ENCODE peak calls at places on chromosomes 12 and 14, in four cellular contexts. H is GM23338, W is Karpas-422, I is epithelial cell of prostate. P is an unnamed sample.

GRCh38 chr14:92718659-92719058 is 29.8 kb downstream of the LGMN start:
- DNase-seq in H (no peak), W (no peak), I (no peak), P (no peak)

GRCh38 chr12:82015623-82016347 is 256.6 kb upstream of the PPFIA2 start:
- DNase-seq in H (no peak), W (no peak), I (no peak), P (no peak)

GRCh38 chr12:90940872-90941499 is 14.0 kb downstream of the CCER1 start:
- DNase-seq in H (peak), W (peak), I (no peak), P (no peak)

GRCh38 chr12:58502857-58503256 is 417.4 kb downstream of the LRIG3 start:
- DNase-seq in H (no peak), W (no peak), I (no peak), P (no peak)

GRCh38 chr14:54564071-54564798 is 2.7 kb upstream of the SAMD4A start:
- DNase-seq in H (peak), W (peak), I (no peak), P (no peak)

GRCh38 chr12:96073346-96074336 is 38.3 kb upstream of the LTA4H start:
- DNase-seq in H (peak), W (peak), I (peak), P (no peak)

GRCh38 chr14:51792819-51793218 is 67.6 kb upstream of the GNG2 start:
- DNase-seq in H (no peak), W (no peak), I (no peak), P (no peak)

GRCh38 chr12:79884401-79885006 is 50.4 kb downstream of the PPP1R12A start:
- DNase-seq in H (no peak), W (no peak), I (no peak), P (no peak)

GRCh38 chr12:117134059-117134458 is 34.8 kb upstream of the TESC start:
- DNase-seq in H (no peak), W (no peak), I (no peak), P (no peak)

GRCh38 chr12:16603916-16604575 is 1.9 kb downstream of the LMO3 start:
- DNase-seq in H (peak), W (no peak), I (no peak), P (no peak)

GRCh38 chr12:94100990-94101901 is 47.1 kb upstream of the PLXNC1 start:
- DNase-seq in H (peak), W (peak), I (no peak), P (peak)

GRCh38 chr12:66352197-66352596 is 49.9 kb downstream of the HELB start:
- DNase-seq in H (peak), W (peak), I (no peak), P (no peak)

GRCh38 chr12:108859923-108860291 is 2.5 kb upstream of the SSH1 start:
- DNase-seq in H (no peak), W (peak), I (no peak), P (no peak)

GRCh38 chr14:83548061-83548839 is 1981.7 kb upstream of the FLRT2 start:
- DNase-seq in H (peak), W (no peak), I (no peak), P (no peak)

GRCh38 chr12:109775172-109775881 is 57.9 kb downstream of the TRPV4 start:
- DNase-seq in H (peak), W (peak), I (no peak), P (peak)

GRCh38 chr12:117820216-117820907 is 148.4 kb downstream of the KSR2 start:
- DNase-seq in H (no peak), W (no peak), I (no peak), P (no peak)

GRCh38 chr12:43579240-43579639 is 27.2 kb upstream of the ADAMTS20 start:
- DNase-seq in H (no peak), W (no peak), I (no peak), P (no peak)

GRCh38 chr14:104939666-104940410 is 15.2 kb downstream of the PLD4 start:
- DNase-seq in H (no peak), W (no peak), I (no peak), P (peak)

GRCh38 chr14:56487090-56487667 is 92.4 kb upstream of the TMEM260 start:
- DNase-seq in H (peak), W (no peak), I (peak), P (no peak)

GRCh38 chr12:104360157-104360556 is 56.6 kb downstream of the EID3 start:
- DNase-seq in H (no peak), W (no peak), I (no peak), P (no peak)

GRCh38 chr14:34354556-34354955 is 107.5 kb downstream of the SPTSSA start:
- DNase-seq in H (no peak), W (no peak), I (no peak), P (no peak)

GRCh38 chr12:5516781-5517180 is 84.9 kb downstream of the NTF3 start:
- DNase-seq in H (peak), W (no peak), I (no peak), P (no peak)

GRCh38 chr12:59834659-59835474 is 239.0 kb downstream of the SLC16A7 start:
- DNase-seq in H (peak), W (peak), I (no peak), P (no peak)

GRCh38 chr12:47079894-47080724 is at the start of gene AMIGO2:
- DNase-seq in H (peak), W (peak), I (no peak), P (peak)

GRCh38 chr12:24201258-24201970 is 251.9 kb upstream of the SOX5 start:
- DNase-seq in H (no peak), W (no peak), I (no peak), P (no peak)

GRCh38 chr12:11016937-11017336 is 5.5 kb downstream of the TAS2R19 start:
- DNase-seq in H (no peak), W (no peak), I (no peak), P (no peak)

GRCh38 chr12:1540690-1541089 is 53.7 kb downstream of the FBXL14 start:
- DNase-seq in H (no peak), W (no peak), I (peak), P (no peak)

GRCh38 chr12:91094036-91094660 is 17.1 kb downstream of the LUM start:
- DNase-seq in H (no peak), W (no peak), I (no peak), P (no peak)

GRCh38 chr12:125403145-125403789 is 338.0 kb downstream of the AACS start:
- DNase-seq in H (peak), W (peak), I (no peak), P (no peak)

DNA sequence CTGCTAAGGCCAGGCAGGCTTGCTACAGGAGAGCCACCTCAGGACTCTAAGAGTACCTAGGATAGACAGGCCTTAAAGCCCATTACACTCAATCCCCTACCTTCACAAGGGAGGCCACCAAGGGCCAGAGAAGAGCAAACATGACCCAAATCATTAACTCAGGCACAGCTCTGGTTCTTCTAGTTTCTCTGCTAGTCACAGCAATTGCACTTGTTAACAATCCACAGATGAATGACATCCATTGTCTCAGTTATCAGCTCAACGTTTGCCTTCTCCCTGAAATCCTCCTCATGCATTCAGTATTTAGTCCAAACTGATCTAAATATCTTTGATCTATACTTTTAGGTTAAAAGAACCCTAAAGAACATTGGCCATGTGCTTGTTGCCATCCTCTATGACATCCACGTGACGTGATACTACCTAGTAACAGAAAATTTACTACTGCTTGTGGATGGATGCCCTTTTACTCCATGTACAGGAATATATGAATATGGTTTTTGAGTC is 164.5 kb downstream of the STXBP6 start:
- DNase-seq in H (no peak), W (no peak), I (no peak), P (no peak)
- H3K27ac ChIP-seq in H (no peak), W (no peak), I (no peak), P (no peak)

GRCh38 chr14:73026243-73026844 is 562 bp downstream of the ZFYVE1 start:
- DNase-seq in H (peak), W (no peak), I (no peak), P (peak)
- H3K27ac ChIP-seq in H (no peak), W (no peak), I (peak), P (peak)

DNA sequence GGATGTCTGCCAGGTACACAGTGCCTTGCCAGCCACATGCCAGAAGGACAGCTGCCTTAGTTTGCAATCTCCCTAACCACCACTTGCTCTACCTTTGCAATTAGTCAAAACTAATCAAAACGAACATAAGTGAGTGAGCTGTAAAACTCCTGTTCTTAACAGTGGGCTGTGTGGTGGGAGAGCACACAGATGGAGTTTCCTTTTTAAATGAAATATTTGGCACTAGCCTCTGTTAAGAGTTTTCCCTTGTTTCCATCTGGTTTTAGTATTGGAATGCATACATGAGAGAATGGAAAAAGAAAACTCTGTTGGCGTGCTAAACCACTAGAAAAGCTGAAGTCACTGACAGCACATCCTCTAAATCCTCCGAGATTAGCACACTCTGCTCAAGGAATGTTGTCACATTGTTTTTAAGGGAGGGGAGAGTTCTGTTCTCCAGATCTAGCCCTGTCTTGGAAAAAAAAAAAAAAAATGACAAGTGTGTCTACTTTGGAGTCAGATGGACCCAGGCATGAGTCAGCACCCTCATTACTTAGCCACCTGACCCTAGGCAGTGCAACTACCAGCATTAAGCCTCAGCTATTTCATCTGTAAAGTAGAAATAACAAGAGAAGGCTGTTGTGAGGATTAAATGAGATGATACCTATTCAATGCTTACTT is 83.9 kb downstream of the STXBP6 start:
- DNase-seq in H (no peak), W (no peak), I (no peak), P (peak)
- H3K27ac ChIP-seq in H (no peak), W (no peak), I (no peak), P (no peak)

GRCh38 chr12:115762934-115763333 is 514.6 kb downstream of the MED13L start:
- DNase-seq in H (no peak), W (no peak), I (no peak), P (no peak)

GRCh38 chr12:115767921-115768320 is 509.6 kb downstream of the MED13L start:
- DNase-seq in H (no peak), W (no peak), I (no peak), P (no peak)

GRCh38 chr12:115761784-115762183 is 515.7 kb downstream of the MED13L start:
- DNase-seq in H (no peak), W (no peak), I (peak), P (no peak)

GRCh38 chr12:115763376-115763775 is 514.1 kb downstream of the MED13L start:
- DNase-seq in H (no peak), W (no peak), I (no peak), P (no peak)

GRCh38 chr12:115763982-115764621 is 513.4 kb downstream of the MED13L start:
- DNase-seq in H (no peak), W (no peak), I (peak), P (no peak)
- H3K27ac ChIP-seq in H (no peak), W (no peak), I (peak), P (no peak)

P was measured in Peyer's patch.